ENCODE peak calls at places on chromosomes 12 and 14, in eight cellular contexts. H is tibial nerve, K is heart left ventricle, G is A549, I is uterus, D is IMR-90, Q is HepG2, C is prostate gland. U is an unnamed sample.

GRCh38 chr14:55884819-55885218 is 233.4 kb upstream of the PELI2 start:
- DNase-seq in H (no peak), C (peak), G (no peak), D (no peak), I (no peak), K (no peak), Q (no peak), U (no peak)

GRCh38 chr14:91116913-91117588 is 3.2 kb downstream of the DGLUCY start:
- DNase-seq in Q (no peak), H (no peak), D (no peak), C (no peak), G (no peak), K (no peak), I (no peak), U (no peak)

GRCh38 chr12:46181465-46181864 is 87.4 kb downstream of the SLC38A1 start:
- DNase-seq in I (no peak), H (no peak), K (no peak), D (no peak), C (no peak), G (no peak), Q (no peak), U (no peak)

GRCh38 chr12:3622732-3623690 is 129.9 kb downstream of the CRACR2A start:
- DNase-seq in Q (no peak), K (no peak), D (no peak), I (no peak), G (no peak), C (no peak), H (no peak), U (no peak)

GRCh38 chr12:8553088-8553627 is 12.5 kb upstream of the CLEC4E start:
- DNase-seq in C (no peak), D (no peak), K (no peak), H (no peak), Q (no peak), I (no peak), G (no peak), U (no peak)

GRCh38 chr14:87186745-87187144 is 806.2 kb downstream of the GALC start:
- DNase-seq in K (no peak), G (no peak), C (no peak), D (no peak), I (no peak), H (no peak), Q (no peak), U (no peak)

GRCh38 chr14:24058260-24058950 is 6.6 kb downstream of the CARMIL3 start:
- DNase-seq in Q (peak), C (peak), H (peak), G (peak), D (peak), K (no peak), I (peak), U (peak)

GRCh38 chr12:25014961-25015360 is 66.1 kb upstream of the BCAT1 start:
- DNase-seq in D (peak), G (no peak), H (no peak), Q (no peak), K (no peak), I (no peak), C (no peak), U (no peak)

GRCh38 chr12:114784526-114784925 is 100.6 kb upstream of the TBX3 start:
- DNase-seq in K (no peak), C (no peak), G (no peak), I (no peak), H (no peak), D (peak), Q (no peak), U (no peak)

GRCh38 chr12:67698711-67699603 is 50.4 kb downstream of the DYRK2 start:
- DNase-seq in G (no peak), Q (no peak), K (no peak), H (no peak), C (no peak), I (no peak), D (peak), U (no peak)

GRCh38 chr12:2311001-2311778 is 258.4 kb downstream of the CACNA1C start:
- DNase-seq in I (no peak), D (peak), Q (no peak), K (no peak), C (no peak), G (no peak), H (no peak), U (no peak)

GRCh38 chr14:50831704-50832130 is 755 bp upstream of the NIN start:
- DNase-seq in K (no peak), I (peak), Q (no peak), D (no peak), H (no peak), C (no peak), G (peak), U (no peak)

GRCh38 chr12:93662961-93663728 is 14.0 kb upstream of the CRADD start:
- DNase-seq in H (no peak), Q (peak), G (no peak), I (no peak), K (no peak), C (no peak), D (peak), U (no peak)

GRCh38 chr14:24312736-24313507 is 1.6 kb downstream of the LTB4R start:
- DNase-seq in I (no peak), K (peak), D (peak), Q (no peak), G (no peak), C (no peak), H (no peak), U (no peak)

GRCh38 chr12:54071942-54072341 is 18.3 kb downstream of the HOXC4 start:
- DNase-seq in C (no peak), K (no peak), H (no peak), D (no peak), G (no peak), I (no peak), Q (no peak), U (no peak)

GRCh38 chr14:106417224-106418049 is 891.1 kb downstream of the TMEM121 start:
- DNase-seq in C (no peak), I (no peak), G (peak), H (peak), D (no peak), K (no peak), Q (peak), U (no peak)

GRCh38 chr14:101889366-101889765 is 75.0 kb upstream of the DYNC1H1 start:
- DNase-seq in H (no peak), G (no peak), D (no peak), Q (no peak), K (no peak), C (no peak), I (no peak), U (no peak)

GRCh38 chr14:22370084-22370847 is 218.8 kb downstream of the DAD1 start:
- DNase-seq in D (no peak), H (no peak), C (peak), Q (no peak), K (peak), G (no peak), I (no peak), U (no peak)

GRCh38 chr12:82942963-82943362 is 256.3 kb downstream of the TMTC2 start:
- DNase-seq in I (no peak), G (no peak), C (no peak), H (no peak), D (peak), K (no peak), Q (no peak), U (no peak)

GRCh38 chr12:47087088-47087688 is 7.4 kb upstream of the AMIGO2 start:
- DNase-seq in C (no peak), I (no peak), D (peak), Q (no peak), K (no peak), H (no peak), G (peak), U (no peak)

GRCh38 chr12:8088574-8088973 is 6.5 kb downstream of the NECAP1 start:
- DNase-seq in Q (no peak), H (no peak), K (no peak), D (no peak), G (no peak), C (no peak), I (no peak), U (no peak)

GRCh38 chr12:109766251-109766778 is 52.7 kb downstream of the FAM222A start:
- DNase-seq in G (no peak), I (no peak), Q (no peak), C (no peak), D (no peak), K (no peak), H (no peak), U (no peak)

GRCh38 chr12:3827301-3828000 is 45.7 kb downstream of the PARP11 start:
- DNase-seq in I (no peak), C (no peak), Q (no peak), H (no peak), D (no peak), K (no peak), G (no peak), U (no peak)

GRCh38 chr14:36647417-36647826 is 14.2 kb upstream of the PAX9 start:
- DNase-seq in D (no peak), K (no peak), H (no peak), G (no peak), C (no peak), Q (no peak), I (no peak), U (no peak)

GRCh38 chr12:46342562-46343033 is 30.0 kb downstream of the SLC38A2 start:
- DNase-seq in I (peak), C (peak), D (peak), H (peak), G (peak), K (peak), Q (peak), U (no peak)

GRCh38 chr14:99327458-99328250 is 55.7 kb upstream of the BCL11B start:
- DNase-seq in D (no peak), Q (no peak), G (no peak), K (no peak), H (no peak), C (no peak), I (no peak), U (no peak)
- TF ChIP-seq POLR2A in D (no peak), Q (no peak), G (no peak), K (no peak), H (no peak), C (no peak), I (no peak), U (no peak)

GRCh38 chr14:104404922-104405321 is 174.6 kb upstream of the C14orf180 start:
- DNase-seq in H (no peak), C (no peak), K (no peak), I (no peak), Q (no peak), G (no peak), D (no peak), U (no peak)

GRCh38 chr14:104400355-104400754 is 179.2 kb upstream of the C14orf180 start:
- DNase-seq in H (no peak), I (no peak), C (no peak), Q (no peak), G (no peak), K (no peak), D (no peak), U (no peak)

GRCh38 chr14:104401785-104402184 is 177.8 kb upstream of the C14orf180 start:
- DNase-seq in H (no peak), C (no peak), G (no peak), I (no peak), K (no peak), Q (no peak), D (no peak), U (no peak)

GRCh38 chr14:104405566-104406226 is 173.9 kb upstream of the C14orf180 start:
- DNase-seq in G (no peak), Q (no peak), K (no peak), C (no peak), I (no peak), H (no peak), D (no peak), U (no peak)

GRCh38 chr14:104403421-104404220 is 175.9 kb upstream of the C14orf180 start:
- DNase-seq in Q (no peak), H (no peak), G (no peak), I (no peak), C (no peak), D (no peak), K (no peak), U (no peak)
- TF ChIP-seq POLR2A in Q (no peak), H (no peak), G (no peak), I (no peak), C (no peak), D (no peak), K (no peak), U (no peak)

GRCh38 chr14:70600382-70601157 is at the start of gene MED6:
- DNase-seq in G (peak), D (peak), C (peak), K (peak), H (peak), Q (peak), I (peak), U (peak)
- TF ChIP-seq POLR2A in G (peak), D (peak), C (no peak), K (no peak), H (no peak), Q (peak), I (no peak), U (no peak)

GRCh38 chr14:39218171-39218769 is 15.4 kb upstream of the MIA2 start:
- DNase-seq in D (peak), I (no peak), K (no peak), C (no peak), H (peak), Q (peak), G (peak), U (no peak)

GRCh38 chr14:39212034-39212433 is 21.7 kb upstream of the MIA2 start:
- DNase-seq in C (no peak), I (no peak), Q (no peak), D (no peak), K (no peak), H (no peak), G (no peak), U (peak)

GRCh38 chr14:39219075-39219499 is 14.6 kb upstream of the MIA2 start:
- DNase-seq in D (peak), C (no peak), H (no peak), Q (peak), K (no peak), I (no peak), G (peak), U (peak)

GRCh38 chr14:39217214-39217879 is 16.4 kb upstream of the MIA2 start:
- DNase-seq in C (no peak), H (no peak), D (no peak), I (no peak), Q (no peak), G (peak), K (no peak), U (no peak)
- TF ChIP-seq POLR2A in C (no peak), H (no peak), D (no peak), I (no peak), Q (no peak), G (no peak), K (no peak), U (no peak)

GRCh38 chr12:53006810-53007742 is 820 bp downstream of the EIF4B start:
- DNase-seq in Q (peak), C (peak), H (peak), K (peak), D (peak), I (peak), G (peak), U (peak)
- TF ChIP-seq POLR2A in Q (peak), C (no peak), H (no peak), K (no peak), D (peak), I (no peak), G (peak), U (peak)

DNA sequence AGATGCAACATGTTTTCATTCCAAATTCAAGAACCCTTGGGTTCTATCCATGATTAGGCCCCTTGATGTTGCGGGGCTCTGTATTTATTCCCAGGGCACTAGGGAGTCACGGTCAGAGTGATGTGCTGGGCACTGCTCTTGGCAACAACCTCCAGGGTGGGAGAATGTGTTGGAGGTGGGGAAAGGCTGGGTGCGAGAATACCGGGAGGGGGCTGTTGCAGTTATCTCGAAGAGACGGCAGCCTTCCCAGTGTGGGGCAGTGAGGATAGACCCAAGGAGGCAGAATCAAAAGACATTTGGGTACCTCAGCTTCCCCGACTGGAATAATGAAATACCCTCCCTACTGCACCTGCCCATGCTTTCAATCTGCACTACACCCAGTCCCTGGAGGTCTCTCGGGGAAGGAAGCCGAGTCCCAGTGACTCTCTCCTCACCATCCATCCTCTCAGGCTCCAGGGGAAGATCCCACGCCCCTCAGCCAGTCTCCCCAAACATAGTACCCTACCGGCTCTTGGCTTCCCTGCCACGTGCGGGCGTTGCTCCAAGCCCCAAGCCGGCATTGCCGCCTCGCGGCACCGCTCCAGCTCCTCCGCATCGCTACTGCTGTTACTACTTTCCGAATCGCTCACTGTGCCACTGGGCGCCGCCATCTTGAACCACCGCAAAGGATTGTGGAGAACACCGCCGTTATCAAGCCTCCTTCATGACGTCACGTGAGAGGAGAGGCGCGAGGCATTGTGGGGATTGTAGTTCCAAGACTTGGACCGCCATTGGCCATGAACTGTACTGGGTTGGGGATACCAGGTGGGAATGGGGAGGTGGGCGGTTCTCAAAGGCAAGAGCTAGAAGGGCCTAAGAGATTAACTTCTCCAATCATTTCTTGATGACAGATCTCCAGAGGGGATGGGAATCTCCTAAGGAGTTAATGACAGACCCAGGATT is at the start of gene C12orf43:
- DNase-seq in C (peak), I (peak), D (peak), Q (peak), G (peak), K (peak), H (peak), U (peak)
- TF ChIP-seq POLR2A in C (peak), I (peak), D (peak), Q (peak), G (peak), K (peak), H (no peak), U (peak)

DNA sequence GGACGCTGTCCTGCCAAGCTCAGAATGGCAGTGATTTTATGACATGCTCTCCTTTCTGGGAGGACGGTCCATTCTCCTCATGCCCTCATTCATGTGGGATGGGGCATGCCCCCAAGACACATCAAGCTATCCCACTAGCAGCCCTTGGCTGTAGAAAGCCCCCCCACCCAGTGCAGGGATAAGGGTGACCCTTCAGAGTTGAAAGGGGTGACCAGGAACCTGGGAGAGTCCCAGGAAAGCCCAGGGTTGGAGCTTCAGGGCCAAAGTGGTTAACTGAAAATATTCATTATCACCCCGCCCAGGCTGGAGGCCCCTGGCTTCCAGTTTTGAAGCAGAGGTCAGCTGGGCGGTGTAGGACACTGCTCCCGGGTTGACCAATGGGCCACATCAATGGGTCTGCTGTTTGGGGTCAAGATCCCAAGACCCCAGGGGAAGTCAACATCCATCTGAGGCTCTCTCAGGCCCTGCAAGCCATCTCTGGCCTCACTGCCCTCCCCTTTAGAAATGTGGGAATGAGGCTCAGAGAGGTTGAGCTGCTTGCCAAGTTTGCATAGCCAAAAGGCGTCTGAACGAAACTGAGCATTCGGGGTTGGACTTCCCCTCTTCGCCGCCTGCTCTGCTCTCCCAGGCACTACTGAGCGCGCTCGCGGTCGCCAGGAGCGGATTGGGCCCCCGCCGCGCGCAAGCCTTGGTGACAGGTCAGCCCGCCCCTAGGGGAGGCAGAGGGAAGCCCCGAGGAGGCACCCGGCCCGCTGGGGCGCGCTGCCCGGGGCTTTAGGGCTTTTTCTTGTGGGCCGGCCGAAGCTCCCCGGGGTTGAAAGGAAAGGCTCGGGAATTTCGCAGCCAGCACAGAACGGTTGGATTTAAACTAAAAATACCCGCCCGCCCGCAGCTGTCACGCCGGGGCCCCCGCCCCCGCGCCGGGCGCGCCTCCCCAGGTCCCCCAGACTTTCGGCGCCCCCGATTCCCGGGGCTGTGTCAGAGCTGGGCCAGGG is 630 bp downstream of the SYNE3 start:
- DNase-seq in Q (peak), K (peak), G (peak), D (peak), C (no peak), H (no peak), I (no peak), U (no peak)
- TF ChIP-seq POLR2A in Q (no peak), K (no peak), G (no peak), D (no peak), C (no peak), H (no peak), I (no peak), U (no peak)